ENCODE peak calls at places on chromosome 14, in seven cellular contexts. F is neural progenitor cell; O is HCT116; Q is SK-N-SH; Z is CD4-positive, alpha-beta memory T cell; U is DND-41; V is tibial artery. J is an unnamed sample.

GRCh38 chr14:102209224-102209966 is 69.7 kb downstream of the WDR20 start:
- DNase-seq in F (peak; percentile 32), O (no peak), Q (peak; percentile 67), Z (no peak), U (no peak), V (no peak), J (no peak)

GRCh38 chr14:21049263-21049662 is 7.1 kb downstream of the RNASE7 start:
- DNase-seq in F (no peak), O (no peak), Q (no peak), Z (no peak), U (no peak), V (no peak), J (no peak)

GRCh38 chr14:36619131-36619530 is 36.7 kb upstream of the NKX2-8 start:
- DNase-seq in F (no peak), O (no peak), Q (no peak), Z (no peak), U (no peak), V (no peak), J (no peak)

GRCh38 chr14:97432586-97432985 is 635.4 kb downstream of the VRK1 start:
- DNase-seq in F (no peak), O (no peak), Q (no peak), Z (no peak), U (peak; percentile 26), V (no peak), J (no peak)

GRCh38 chr14:33720388-33720787 is 230.5 kb downstream of the EGLN3 start:
- DNase-seq in F (no peak), O (no peak), Q (no peak), Z (no peak), U (no peak), V (no peak), J (no peak)

GRCh38 chr14:65824285-65824977 is 411.9 kb downstream of the FUT8 start:
- DNase-seq in F (peak; percentile 79), O (peak; percentile 56), Q (peak; percentile 70), Z (peak; percentile 70), U (peak; percentile 82), V (peak; percentile 42), J (peak; percentile 69)

GRCh38 chr14:104246401-104247335 is 108.3 kb downstream of the KIF26A start:
- DNase-seq in F (no peak), O (no peak), Q (no peak), Z (no peak), U (no peak), V (peak; percentile 5), J (no peak)

GRCh38 chr14:24816011-24816928 is 182.3 kb upstream of the GZMB start:
- DNase-seq in F (no peak), O (no peak), Q (no peak), Z (no peak), U (no peak), V (no peak), J (no peak)

GRCh38 chr14:24895622-24896021 is 154.3 kb downstream of the STXBP6 start:
- DNase-seq in F (no peak), O (no peak), Q (no peak), Z (no peak), U (no peak), V (no peak), J (no peak)

GRCh38 chr14:105019861-105020814 is 745 bp downstream of the CDCA4 start:
- DNase-seq in F (peak; percentile 73), O (no peak), Q (no peak), Z (peak; percentile 68), U (peak; percentile 57), V (no peak), J (no peak)

GRCh38 chr14:69449216-69449615 is 35.3 kb upstream of the PLEKHD1 start:
- DNase-seq in F (no peak), O (no peak), Q (no peak), Z (no peak), U (no peak), V (no peak), J (no peak)

GRCh38 chr14:104283197-104284106 is 145.1 kb downstream of the KIF26A start:
- DNase-seq in F (peak; percentile 51), O (no peak), Q (no peak), Z (no peak), U (no peak), V (peak; percentile 12), J (no peak)

GRCh38 chr14:52235434-52235833 is 32.1 kb upstream of the PTGDR start:
- DNase-seq in F (no peak), O (no peak), Q (no peak), Z (no peak), U (no peak), V (no peak), J (no peak)

GRCh38 chr14:23513466-23514008 is 38.0 kb downstream of the ZFHX2 start:
- DNase-seq in F (no peak), O (no peak), Q (no peak), Z (no peak), U (no peak), V (no peak), J (no peak)

GRCh38 chr14:58697266-58697926 is 59.6 kb downstream of the DACT1 start:
- DNase-seq in F (no peak), O (no peak), Q (no peak), Z (no peak), U (no peak), V (no peak), J (no peak)

GRCh38 chr14:85587152-85587697 is 57.3 kb downstream of the FLRT2 start:
- DNase-seq in F (no peak), O (no peak), Q (no peak), Z (no peak), U (peak; percentile 54), V (no peak), J (no peak)

DNA sequence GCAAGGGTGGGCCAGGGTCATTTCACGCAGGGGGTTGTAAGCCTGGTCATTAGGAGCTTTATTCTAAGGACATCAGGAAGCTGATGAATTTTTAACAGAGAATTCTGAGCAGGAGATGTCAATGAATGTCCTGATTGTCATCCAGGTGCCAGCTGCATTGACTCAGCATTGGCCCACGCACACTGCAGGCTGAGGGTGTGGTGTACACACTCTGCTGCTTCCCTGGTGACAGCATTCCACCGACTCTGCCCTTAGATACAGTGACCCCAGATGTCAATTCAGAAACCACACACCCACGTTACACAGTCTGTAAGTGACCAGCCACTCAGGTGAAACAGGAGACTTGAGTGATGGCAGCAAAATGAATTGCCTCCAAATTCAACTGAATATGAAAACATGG is 582.6 kb downstream of the NRXN3 start:
- DNase-seq in F (no peak), O (no peak), Q (no peak), Z (no peak), U (no peak), V (no peak), J (no peak)
- H3K4me1 ChIP-seq in F (no peaks in the 10 kb centered on the region), O (no peaks in the 10 kb centered on the region), Q (no peaks in the 10 kb centered on the region), Z (no peaks in the 10 kb centered on the region), U (no peaks in the 10 kb centered on the region), V (no peaks in the 10 kb centered on the region), J (no peaks in the 10 kb centered on the region)

DNA sequence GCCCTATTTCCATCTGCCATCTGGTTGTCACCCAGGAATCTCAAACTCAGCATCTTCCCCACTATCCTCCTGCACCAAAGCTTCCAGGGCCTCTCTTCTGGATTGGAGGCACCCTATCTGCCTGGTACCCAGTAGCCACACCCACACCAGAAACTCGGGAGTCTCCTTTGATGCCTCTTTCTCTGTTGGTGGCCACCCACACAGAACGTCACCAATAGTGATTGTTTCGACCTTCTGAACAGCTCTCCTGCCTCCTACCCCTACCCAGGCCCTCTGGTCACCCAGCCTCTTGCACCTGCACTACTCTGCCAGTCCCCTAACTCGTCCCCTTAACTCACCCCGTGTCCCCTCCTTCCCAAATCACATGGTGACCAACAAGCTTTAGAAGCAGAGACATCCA is 95.0 kb downstream of the IRF2BPL start:
- DNase-seq in F (no peak), O (no peak), Q (no peak), Z (no peak), U (no peak), V (no peak), J (no peak)
- H3K36me3 ChIP-seq in F (no peaks in the 10 kb centered on the region), O (no peaks in the 10 kb centered on the region), Q (no peaks in the 10 kb centered on the region), Z (no peaks in the 10 kb centered on the region), U (no peaks in the 10 kb centered on the region), V (no peaks in the 10 kb centered on the region), J (no peaks in the 10 kb centered on the region)

GRCh38 chr14:93072659-93073365 is 42.9 kb downstream of the ITPK1 start:
- DNase-seq in F (no peak), O (no peak), Q (no peak), Z (no peak), U (no peak), V (no peak), J (no peak)

GRCh38 chr14:93073366-93073722 is 42.4 kb downstream of the ITPK1 start:
- DNase-seq in F (no peak), O (no peak), Q (no peak), Z (no peak), U (no peak), V (no peak), J (no peak)

GRCh38 chr14:93076755-93077154 is 39.0 kb downstream of the ITPK1 start:
- DNase-seq in F (no peak), O (no peak), Q (no peak), Z (no peak), U (no peak), V (no peak), J (no peak)

GRCh38 chr14:93075891-93076290 is 39.8 kb downstream of the ITPK1 start:
- DNase-seq in F (no peak), O (no peak), Q (no peak), Z (no peak), U (no peak), V (no peak), J (no peak)

DNA sequence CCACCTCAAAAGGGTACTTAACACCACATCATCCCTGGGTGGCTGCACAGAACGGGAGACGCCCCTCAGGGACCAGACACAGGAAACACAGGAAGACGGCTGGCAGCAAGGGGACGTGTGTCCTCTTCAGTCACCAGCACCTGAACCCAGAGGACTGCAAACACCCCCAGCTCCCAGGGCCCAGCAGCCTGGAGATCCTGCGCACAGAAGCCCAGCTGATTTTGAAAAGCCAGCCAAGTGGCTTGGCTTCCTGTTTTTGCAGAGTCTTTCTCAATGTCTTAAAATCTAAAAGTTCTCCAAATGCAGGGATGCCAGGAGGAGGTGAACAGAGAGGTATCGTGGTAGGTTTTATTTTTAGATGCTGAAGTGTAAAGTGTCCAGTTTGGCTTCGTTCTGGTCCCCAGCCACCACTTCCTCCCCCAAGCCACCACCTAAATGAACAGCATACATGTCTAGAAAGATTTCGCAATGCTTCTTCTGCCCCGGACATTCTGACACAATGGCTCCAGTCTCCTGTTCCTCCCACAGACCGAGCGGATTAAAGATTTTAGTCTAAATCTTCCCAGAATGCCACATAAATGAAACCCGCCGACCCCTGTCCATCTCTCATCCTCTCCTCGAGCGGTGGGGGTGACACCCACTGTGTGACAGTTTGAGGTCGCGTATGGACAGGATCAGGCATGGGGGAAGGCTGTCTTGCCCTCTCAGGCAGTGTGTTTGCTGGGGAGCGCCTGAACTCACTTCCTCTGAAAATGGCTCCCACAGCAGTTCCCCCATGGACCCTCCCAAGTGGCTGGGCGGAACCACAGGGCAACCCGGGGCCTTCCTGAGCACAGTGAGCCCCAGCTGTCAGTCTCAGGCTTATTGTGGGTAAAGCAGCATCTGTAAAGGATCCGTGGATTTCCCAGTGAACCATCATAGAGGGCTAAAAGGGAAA is 41.6 kb downstream of the ITPK1 start:
- DNase-seq in F (no peak), O (no peak), Q (no peak), Z (no peak), U (no peak), V (peak; percentile 44), J (no peak)
- H3K27ac ChIP-seq in F (no peak overlapping the region), O (no peak overlapping the region), Q (no peak overlapping the region), Z (no peak overlapping the region), U (no peak overlapping the region), V (no peak overlapping the region), J (no peak overlapping the region)

DNA sequence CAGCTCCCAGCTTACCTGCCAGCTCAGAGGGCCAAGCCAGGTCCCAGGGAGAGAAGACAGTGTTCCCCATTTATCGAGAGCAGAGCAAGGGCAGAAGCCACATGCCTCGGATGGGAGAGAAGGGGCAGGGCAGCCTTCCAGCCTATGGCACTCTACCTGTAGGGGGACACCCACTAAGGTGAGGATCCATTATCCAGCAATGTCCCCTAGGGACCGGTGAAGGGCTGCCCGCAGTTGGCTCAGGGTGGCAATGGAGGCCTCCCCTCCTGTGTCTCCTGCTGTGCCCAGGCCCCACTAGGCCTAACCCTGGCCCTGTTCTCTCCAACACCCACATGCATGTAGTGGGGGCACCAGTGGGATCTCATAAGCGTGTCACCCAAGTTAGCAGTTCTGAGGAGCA is 4.9 kb upstream of the ASB2 start:
- DNase-seq in F (no peak), O (no peak), Q (no peak), Z (no peak), U (no peak), V (no peak), J (no peak)
- H3K4me1 ChIP-seq in F (peaks cover 15% of the 10 kb centered on the region), O (peaks cover 18% of the 10 kb centered on the region), Q (no peaks in the 10 kb centered on the region), Z (peaks cover 46% of the 10 kb centered on the region), U (peaks cover 4% of the 10 kb centered on the region), V (no peaks in the 10 kb centered on the region), J (peaks cover 26% of the 10 kb centered on the region)

J was measured in naive thymus-derived CD4-positive, alpha-beta T cell.